ENCODE peak calls at places on chromosomes 7 and 10, in eight cellular contexts. K, Q, S, R, U, D, X and L are unnamed samples.

GRCh38 chr7:4774804-4775280 is 581 bp upstream of the AP5Z1 start:
- DNase-seq in X (peak), R (no peak), K (peak), D (no peak), Q (no peak), U (peak), S (no peak), L (peak)

GRCh38 chr7:140003913-140004382 is 58.8 kb downstream of the PARP12 start:
- DNase-seq in R (no peak), S (no peak), Q (no peak), K (peak), X (no peak), U (peak), D (no peak), L (peak)

GRCh38 chr10:44647877-44648542 is 263.1 kb upstream of the CXCL12 start:
- DNase-seq in S (peak), U (no peak), X (peak), K (no peak), R (peak), Q (peak), D (no peak), L (no peak)

GRCh38 chr7:23470290-23471089 is at the start of gene IGF2BP3:
- DNase-seq in R (no peak), Q (no peak), X (no peak), D (no peak), S (no peak), K (peak), U (no peak), L (peak)

GRCh38 chr10:120098242-120098930 is 205.9 kb downstream of the SEC23IP start:
- DNase-seq in X (no peak), D (no peak), K (no peak), Q (no peak), U (no peak), R (no peak), S (no peak), L (no peak)

GRCh38 chr7:92528958-92529264 is 316 bp downstream of the RBM48 start:
- DNase-seq in D (no peak), R (no peak), U (no peak), K (no peak), Q (no peak), S (no peak), X (no peak), L (no peak)

GRCh38 chr10:29578457-29578856 is 56.3 kb downstream of the SVIL start:
- DNase-seq in R (no peak), S (no peak), X (no peak), U (no peak), D (no peak), Q (no peak), K (no peak), L (no peak)

GRCh38 chr7:139899328-139900020 is 70.4 kb downstream of the TBXAS1 start:
- DNase-seq in K (no peak), D (no peak), S (no peak), R (no peak), X (no peak), U (no peak), Q (no peak), L (no peak)

GRCh38 chr10:33237736-33238624 is 96.5 kb downstream of the NRP1 start:
- DNase-seq in U (no peak), R (no peak), S (no peak), K (peak), D (no peak), Q (no peak), X (no peak), L (no peak)

GRCh38 chr10:24415455-24416169 is 206.7 kb downstream of the KIAA1217 start:
- DNase-seq in D (peak), S (peak), U (peak), Q (peak), K (no peak), X (peak), R (peak), L (no peak)

GRCh38 chr7:130143986-130144618 is 61.1 kb downstream of the TMEM209 start:
- DNase-seq in Q (no peak), R (no peak), X (peak), U (no peak), S (no peak), K (peak), D (no peak), L (no peak)

GRCh38 chr7:157678503-157678902 is 341.7 kb downstream of the DNAJB6 start:
- DNase-seq in K (peak), D (peak), Q (peak), X (no peak), U (no peak), S (no peak), R (no peak), L (no peak)

GRCh38 chr10:120508393-120508792 is 51.4 kb downstream of the PLPP4 start:
- DNase-seq in K (no peak), Q (no peak), U (no peak), S (no peak), R (no peak), D (no peak), X (no peak), L (no peak)

GRCh38 chr7:50714851-50715250 is 67.8 kb downstream of the GRB10 start:
- DNase-seq in U (peak), K (no peak), S (no peak), X (peak), R (no peak), Q (no peak), D (no peak), L (no peak)

GRCh38 chr10:119316002-119316358 is 108.6 kb downstream of the GRK5 start:
- DNase-seq in D (no peak), Q (no peak), R (no peak), K (no peak), U (no peak), X (no peak), S (no peak), L (no peak)

GRCh38 chr10:37488792-37489657 is 363.6 kb downstream of the ANKRD30A start:
- DNase-seq in D (no peak), K (peak), U (no peak), R (peak), X (no peak), S (no peak), Q (no peak), L (no peak)

GRCh38 chr10:79434816-79435215 is 10.6 kb downstream of the ZCCHC24 start:
- DNase-seq in U (no peak), Q (no peak), X (no peak), S (no peak), K (no peak), D (peak), R (peak), L (no peak)

GRCh38 chr7:128728608-128729007 is 10.6 kb upstream of the CALU start:
- DNase-seq in U (no peak), D (no peak), K (no peak), Q (no peak), X (no peak), R (no peak), S (no peak), L (no peak)

GRCh38 chr10:124476043-124476725 is 14.6 kb downstream of the LHPP start:
- DNase-seq in Q (no peak), S (no peak), R (no peak), U (no peak), D (no peak), X (no peak), K (peak), L (no peak)

GRCh38 chr7:114986805-114987204 is 64.9 kb downstream of the MDFIC start:
- DNase-seq in U (no peak), D (no peak), X (no peak), R (no peak), K (no peak), Q (no peak), S (no peak), L (no peak)

GRCh38 chr7:150479023-150479716 is 28.7 kb downstream of the GIMAP8 start:
- DNase-seq in U (no peak), D (no peak), S (no peak), K (no peak), X (no peak), R (no peak), Q (no peak), L (no peak)

GRCh38 chr10:92690211-92691041 is 671 bp downstream of the HHEX start:
- DNase-seq in D (peak), K (no peak), R (peak), X (peak), Q (no peak), U (peak), S (peak), L (peak)

GRCh38 chr7:142177869-142178268 is 66.4 kb downstream of the MGAM2 start:
- DNase-seq in X (no peak), S (no peak), D (no peak), R (no peak), K (no peak), U (no peak), Q (no peak), L (no peak)

GRCh38 chr10:102148275-102148674 is 3.9 kb upstream of the NOLC1 start:
- DNase-seq in K (no peak), S (no peak), X (no peak), U (no peak), Q (no peak), D (no peak), R (no peak), L (no peak)

GRCh38 chr7:36045275-36045674 is 107.8 kb upstream of the EEPD1 start:
- DNase-seq in U (no peak), R (no peak), X (no peak), S (no peak), K (no peak), Q (no peak), D (no peak), L (no peak)

GRCh38 chr7:48113270-48113669 is 24.2 kb downstream of the UPP1 start:
- DNase-seq in Q (no peak), U (no peak), R (no peak), K (no peak), D (no peak), S (no peak), X (no peak), L (no peak)

GRCh38 chr7:148153611-148154010 is 437.0 kb upstream of the C7orf33 start:
- DNase-seq in S (peak), K (no peak), D (no peak), R (peak), X (peak), Q (no peak), U (peak), L (no peak)

GRCh38 chr7:54995631-54996340 is 23.0 kb upstream of the EGFR start:
- DNase-seq in K (peak), R (no peak), D (no peak), X (no peak), S (no peak), U (no peak), Q (no peak), L (no peak)

GRCh38 chr7:107934991-107935770 is 44.2 kb downstream of the DLD start:
- DNase-seq in R (no peak), K (no peak), Q (no peak), U (no peak), S (no peak), X (no peak), D (no peak), L (no peak)

GRCh38 chr7:105963038-105963667 is at the start of gene CDHR3:
- DNase-seq in R (no peak), S (no peak), U (peak), D (no peak), Q (no peak), X (peak), K (peak), L (no peak)

GRCh38 chr7:43729214-43729923 is at the start of gene COA1:
- DNase-seq in U (peak), Q (peak), R (peak), S (peak), K (peak), D (peak), X (peak), L (peak)
- TF ChIP-seq POLR2A in U (no peak), Q (no peak), R (peak), S (no peak), K (peak), D (no peak), X (peak), L (peak)

DNA sequence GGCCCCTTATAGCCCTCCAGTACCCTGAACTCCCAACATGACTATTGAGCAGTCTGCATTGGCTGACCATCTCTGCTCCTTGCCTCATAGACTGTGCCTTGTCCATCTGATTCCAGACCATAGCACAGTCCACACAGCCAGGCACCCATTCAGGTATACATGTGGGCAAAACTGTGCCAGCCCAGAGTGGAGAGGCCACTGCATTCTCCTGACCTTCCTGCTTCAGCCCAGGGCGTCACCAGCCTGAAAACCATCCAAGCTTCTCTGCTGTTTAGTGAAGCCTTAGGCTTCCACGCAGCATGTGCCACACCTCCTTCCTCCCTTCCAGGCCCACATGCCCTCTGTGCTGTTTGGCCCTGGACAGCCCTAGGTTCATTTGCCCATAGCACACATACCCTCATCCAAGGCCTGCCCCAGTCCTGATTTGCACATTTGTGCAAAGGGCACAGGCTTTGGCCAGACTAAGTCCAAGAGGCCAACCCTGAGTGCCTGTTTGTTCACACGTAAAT is 10.5 kb downstream of the DDX56 start:
- DNase-seq in U (no peak), Q (no peak), R (no peak), S (no peak), K (no peak), X (no peak), D (no peak), L (no peak)
- TF ChIP-seq POLR2A in U (no peak), Q (no peak), R (no peak), S (no peak), K (peak), X (no peak), D (no peak), L (peak)

DNA sequence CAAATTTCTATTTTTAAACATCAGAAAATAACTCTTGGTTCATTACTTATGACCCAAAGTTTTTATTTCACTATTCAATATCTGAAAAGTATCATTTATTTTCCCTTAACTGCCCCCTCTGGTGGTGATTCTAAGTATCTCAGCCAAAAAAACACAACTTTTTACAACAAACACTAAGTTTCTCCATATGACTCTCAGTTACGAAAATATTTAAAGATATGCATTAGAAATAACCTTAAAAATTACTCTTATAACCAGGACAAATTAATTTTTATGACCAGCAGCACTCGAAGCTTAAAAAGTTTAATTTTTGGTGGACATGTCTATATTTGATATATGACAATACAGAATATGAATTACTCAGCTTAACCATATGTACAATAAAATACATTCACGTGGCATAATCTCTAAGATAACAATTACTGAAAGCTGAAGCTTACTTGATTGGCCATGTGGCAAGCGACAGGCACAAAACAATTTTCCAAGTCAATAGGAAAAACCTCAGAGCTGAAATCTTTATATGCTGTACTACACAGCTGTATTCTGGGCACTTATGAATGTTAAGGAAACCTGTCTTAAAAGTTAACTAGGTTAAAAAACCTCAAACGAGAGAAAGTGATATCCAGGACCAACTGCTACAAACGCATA is 2.3 kb downstream of the HNRNPA2B1 start:
- DNase-seq in K (no peak), X (no peak), R (no peak), D (no peak), U (no peak), Q (no peak), S (no peak), L (peak)
- TF ChIP-seq POLR2A in K (peak), X (no peak), R (no peak), D (no peak), U (no peak), Q (no peak), S (no peak), L (no peak)

GRCh38 chr10:75211007-75211735 is 575 bp downstream of the VDAC2 start:
- DNase-seq in D (peak), R (no peak), Q (no peak), S (no peak), K (peak), X (no peak), U (peak), L (peak)
- TF ChIP-seq POLR2A in D (no peak), R (no peak), Q (no peak), S (no peak), K (peak), X (no peak), U (no peak), L (peak)

DNA sequence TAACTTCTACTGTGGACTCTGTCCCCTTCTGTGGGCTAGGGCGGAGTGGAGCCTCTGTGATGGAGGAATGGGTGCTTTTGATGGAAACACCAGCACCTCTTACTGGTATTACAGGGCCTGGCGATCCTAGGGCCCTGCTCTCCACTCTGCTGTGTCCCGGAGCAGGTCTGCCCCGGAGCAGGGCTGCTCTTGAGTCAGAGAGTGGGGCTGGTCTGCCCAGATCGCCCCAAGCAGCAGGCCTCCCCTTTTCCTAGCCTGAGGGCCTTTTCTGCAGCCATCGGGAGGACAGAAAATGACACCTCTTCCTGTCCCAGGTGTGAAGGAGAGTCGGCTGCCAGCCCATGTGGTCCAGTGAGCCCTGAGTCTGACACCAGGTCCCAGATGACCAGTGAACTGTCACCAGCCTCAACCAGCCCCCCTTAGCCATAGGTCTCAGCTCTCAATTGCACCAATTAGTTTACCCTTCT is 1.4 kb downstream of the ZNF282 start:
- DNase-seq in S (no peak), D (peak), U (no peak), K (peak), X (no peak), Q (no peak), R (no peak), L (peak)
- TF ChIP-seq POLR2A in S (no peak), D (no peak), U (no peak), K (no peak), X (no peak), Q (no peak), R (no peak), L (no peak)

DNA sequence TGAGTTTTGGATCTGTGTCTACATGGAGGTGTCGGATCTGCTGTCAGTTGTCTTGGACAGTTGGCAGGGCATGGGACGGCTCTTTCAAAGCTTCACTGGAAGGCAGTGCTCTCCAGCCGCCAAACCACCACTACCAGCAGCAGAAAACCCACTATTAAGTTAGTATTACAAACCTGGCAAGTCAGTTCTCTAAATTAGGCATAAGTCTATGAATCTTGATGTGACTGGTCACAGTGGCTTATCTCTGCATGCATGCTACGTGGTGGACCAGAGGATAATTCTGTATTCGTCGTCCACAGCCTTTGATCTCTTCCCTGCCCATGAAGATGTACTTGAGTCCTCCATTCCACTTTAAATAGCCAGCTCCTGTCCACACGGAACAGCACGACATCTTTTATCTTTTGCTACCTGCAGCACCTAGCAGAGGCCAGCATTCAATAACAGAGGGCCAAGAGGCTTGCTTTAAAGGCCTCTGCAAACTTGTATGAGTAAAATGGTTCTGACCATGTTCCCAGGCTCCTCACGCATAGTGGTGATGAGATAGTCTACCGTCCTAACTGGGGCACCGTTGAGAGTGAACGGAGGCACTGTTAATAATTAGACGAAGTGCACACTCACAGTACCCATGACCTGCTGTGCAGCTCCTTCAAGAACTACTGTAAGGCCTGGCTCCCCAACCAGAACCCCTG is 836 bp downstream of the GPR146 start:
- DNase-seq in U (no peak), X (no peak), Q (no peak), S (no peak), R (no peak), K (peak), D (no peak), L (peak)
- TF ChIP-seq POLR2A in U (no peak), X (no peak), Q (no peak), S (no peak), R (no peak), K (no peak), D (no peak), L (no peak)

GRCh38 chr10:73773152-73773879 is 8.5 kb upstream of the CHCHD1 start:
- DNase-seq in K (no peak), S (no peak), Q (no peak), X (no peak), U (no peak), R (no peak), D (no peak), L (no peak)

GRCh38 chr10:73769396-73769795 is 12.5 kb upstream of the CHCHD1 start:
- DNase-seq in X (no peak), S (no peak), K (no peak), D (peak), U (no peak), R (no peak), Q (no peak), L (no peak)

GRCh38 chr10:73771722-73772279 is 10.0 kb upstream of the CHCHD1 start:
- DNase-seq in Q (peak), R (peak), D (peak), K (peak), S (peak), U (peak), X (peak), L (no peak)

GRCh38 chr10:73772280-73773151 is 9.3 kb upstream of the CHCHD1 start:
- DNase-seq in K (peak), U (peak), S (peak), R (peak), X (peak), D (peak), Q (peak), L (peak)

DNA sequence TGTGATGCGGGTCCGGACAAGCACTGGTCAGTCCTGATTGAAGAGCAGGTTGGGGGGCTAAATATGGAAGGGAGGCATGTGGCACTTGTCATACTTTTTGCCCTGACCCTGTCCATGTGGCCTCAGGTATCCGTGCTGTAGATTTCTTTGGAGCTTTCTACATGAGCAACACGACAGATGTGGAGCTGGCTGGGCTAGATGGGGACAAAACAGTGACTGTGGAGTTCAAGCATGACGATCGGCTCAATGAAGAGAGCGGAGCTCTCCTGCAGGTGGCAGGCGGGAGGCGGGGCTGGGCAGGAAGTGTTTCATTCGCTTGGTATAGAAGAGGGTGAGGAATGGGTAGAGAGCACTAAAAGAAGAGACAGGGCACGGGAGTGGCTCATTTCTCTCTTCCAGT is 13.0 kb upstream of the CHCHD1 start:
- DNase-seq in S (no peak), K (no peak), Q (no peak), X (no peak), D (peak), U (no peak), R (no peak), L (no peak)
- TF ChIP-seq POLR2A in S (no peak), K (no peak), Q (no peak), X (no peak), D (no peak), U (no peak), R (no peak), L (no peak)